ENCODE peak calls at places on chromosomes 13 and 19, in five cellular contexts. One of them, this sample, is unnamed.

GRCh38 chr13:90068658-90069057 is 1278.8 kb upstream of the MIR17HG start:
- DNase-seq in H1: no peak
- DNase-seq in breast epithelium: no peak
- DNase-seq in upper lobe of right lung: no peak
- DNase-seq in WERI-Rb-1: no peak
- DNase-seq in this sample: no peak

GRCh38 chr19:53704011-53704410 is 72.2 kb downstream of the DPRX start:
- DNase-seq in H1: no peak
- DNase-seq in WERI-Rb-1: no peak
- DNase-seq in breast epithelium: no peak
- DNase-seq in upper lobe of right lung: no peak
- DNase-seq in this sample: no peak

GRCh38 chr19:47377801-47378200 is 28.7 kb downstream of the DHX34 start:
- DNase-seq in WERI-Rb-1: peak; percentile 40
- DNase-seq in upper lobe of right lung: no peak
- DNase-seq in breast epithelium: no peak
- DNase-seq in H1: no peak
- DNase-seq in this sample: no peak

GRCh38 chr13:80666782-80667537 is 326.0 kb upstream of the SPRY2 start:
- DNase-seq in upper lobe of right lung: no peak
- DNase-seq in H1: no peak
- DNase-seq in breast epithelium: no peak
- DNase-seq in WERI-Rb-1: no peak
- DNase-seq in this sample: no peak

GRCh38 chr13:30308548-30308947 is 1.2 kb upstream of the KATNAL1 start:
- DNase-seq in H1: no peak
- DNase-seq in WERI-Rb-1: no peak
- DNase-seq in upper lobe of right lung: no peak
- DNase-seq in breast epithelium: no peak
- DNase-seq in this sample: no peak

GRCh38 chr19:5247957-5248705 is 92.5 kb downstream of the PTPRS start:
- DNase-seq in WERI-Rb-1: no peak
- DNase-seq in H1: no peak
- DNase-seq in upper lobe of right lung: no peak
- DNase-seq in breast epithelium: no peak
- DNase-seq in this sample: peak; percentile 30

GRCh38 chr13:21798181-21798580 is 127.3 kb downstream of the FGF9 start:
- DNase-seq in upper lobe of right lung: no peak
- DNase-seq in breast epithelium: no peak
- DNase-seq in WERI-Rb-1: no peak
- DNase-seq in H1: no peak
- DNase-seq in this sample: no peak

GRCh38 chr13:111398715-111399299 is 78.4 kb downstream of the TEX29 start:
- DNase-seq in upper lobe of right lung: no peak
- DNase-seq in breast epithelium: no peak
- DNase-seq in WERI-Rb-1: no peak
- DNase-seq in H1: no peak
- DNase-seq in this sample: no peak

GRCh38 chr13:37023871-37024270 is 23.3 kb downstream of the EXOSC8 start:
- DNase-seq in breast epithelium: no peak
- DNase-seq in upper lobe of right lung: no peak
- DNase-seq in H1: no peak
- DNase-seq in WERI-Rb-1: no peak
- DNase-seq in this sample: no peak

GRCh38 chr13:36030670-36031331 is 100.4 kb downstream of the DCLK1 start:
- DNase-seq in upper lobe of right lung: no peak
- DNase-seq in WERI-Rb-1: no peak
- DNase-seq in H1: no peak
- DNase-seq in breast epithelium: no peak
- DNase-seq in this sample: no peak

GRCh38 chr19:33564836-33565338 is 43.3 kb upstream of the PEPD start:
- DNase-seq in H1: no peak
- DNase-seq in WERI-Rb-1: no peak
- DNase-seq in breast epithelium: no peak
- DNase-seq in upper lobe of right lung: no peak
- DNase-seq in this sample: no peak

GRCh38 chr13:29105779-29106178 is 285.6 kb downstream of the MTUS2 start:
- DNase-seq in H1: no peak
- DNase-seq in WERI-Rb-1: no peak
- DNase-seq in upper lobe of right lung: no peak
- DNase-seq in breast epithelium: no peak
- DNase-seq in this sample: no peak

GRCh38 chr19:45069056-45069455 is 7.2 kb downstream of the ZNF296 start:
- DNase-seq in upper lobe of right lung: no peak
- DNase-seq in H1: no peak
- DNase-seq in breast epithelium: peak; percentile 84
- DNase-seq in WERI-Rb-1: peak; percentile 35
- DNase-seq in this sample: no peak

GRCh38 chr13:48571121-48571901 is 38.4 kb upstream of the RCBTB2 start:
- DNase-seq in WERI-Rb-1: no peak
- DNase-seq in breast epithelium: no peak
- DNase-seq in upper lobe of right lung: no peak
- DNase-seq in H1: no peak
- DNase-seq in this sample: no peak

GRCh38 chr13:26459276-26460131 is 98.0 kb upstream of the WASF3 start:
- DNase-seq in H1: no peak
- DNase-seq in upper lobe of right lung: no peak
- DNase-seq in WERI-Rb-1: no peak
- DNase-seq in breast epithelium: no peak
- DNase-seq in this sample: no peak

GRCh38 chr19:48480476-48481190 is 11.5 kb downstream of the CYTH2 start:
- DNase-seq in H1: no peak
- DNase-seq in WERI-Rb-1: no peak
- DNase-seq in breast epithelium: no peak
- DNase-seq in upper lobe of right lung: peak; percentile 76
- DNase-seq in this sample: no peak

GRCh38 chr19:49588370-49589122 is 2.4 kb upstream of the PRR12 start:
- DNase-seq in WERI-Rb-1: peak; percentile 25
- DNase-seq in H1: no peak
- DNase-seq in upper lobe of right lung: no peak
- DNase-seq in breast epithelium: no peak
- DNase-seq in this sample: no peak

GRCh38 chr13:27442071-27442647 is 8.2 kb downstream of the MTIF3 start:
- DNase-seq in upper lobe of right lung: no peak
- DNase-seq in WERI-Rb-1: no peak
- DNase-seq in H1: no peak
- DNase-seq in breast epithelium: no peak
- DNase-seq in this sample: no peak

GRCh38 chr19:29587059-29587458 is 19.0 kb upstream of the POP4 start:
- DNase-seq in WERI-Rb-1: no peak
- DNase-seq in H1: no peak
- DNase-seq in breast epithelium: peak; percentile 15
- DNase-seq in upper lobe of right lung: no peak
- DNase-seq in this sample: no peak

GRCh38 chr13:95133498-95133897 is 167.8 kb downstream of the ABCC4 start:
- DNase-seq in upper lobe of right lung: no peak
- DNase-seq in H1: no peak
- DNase-seq in breast epithelium: no peak
- DNase-seq in WERI-Rb-1: no peak
- DNase-seq in this sample: no peak

GRCh38 chr19:42201489-42202289 is 15.8 kb downstream of the DEDD2 start:
- DNase-seq in WERI-Rb-1: no peak
- DNase-seq in breast epithelium: no peak
- DNase-seq in H1: no peak
- DNase-seq in upper lobe of right lung: peak; percentile 84
- DNase-seq in this sample: peak; percentile 70

GRCh38 chr13:47499358-47500150 is 501.5 kb downstream of the SUCLA2 start:
- DNase-seq in WERI-Rb-1: no peak
- DNase-seq in H1: no peak
- DNase-seq in upper lobe of right lung: no peak
- DNase-seq in breast epithelium: no peak
- DNase-seq in this sample: no peak

GRCh38 chr19:9909251-9909650 is 27.1 kb downstream of the OLFM2 start:
- DNase-seq in upper lobe of right lung: no peak
- DNase-seq in WERI-Rb-1: no peak
- DNase-seq in breast epithelium: no peak
- DNase-seq in H1: no peak
- DNase-seq in this sample: no peak

GRCh38 chr13:101942535-101943157 is 459.2 kb downstream of the FGF14 start:
- DNase-seq in H1: no peak
- DNase-seq in WERI-Rb-1: peak; percentile 73
- DNase-seq in breast epithelium: no peak
- DNase-seq in upper lobe of right lung: no peak
- DNase-seq in this sample: no peak

GRCh38 chr19:4870025-4870700 is 2.7 kb upstream of the PLIN3 start:
- DNase-seq in WERI-Rb-1: peak; percentile 44
- DNase-seq in breast epithelium: no peak
- DNase-seq in upper lobe of right lung: peak; percentile 73
- DNase-seq in H1: peak; percentile 49
- DNase-seq in this sample: no peak

GRCh38 chr19:14118165-14119051 is 846 bp upstream of the PRKACA start:
- DNase-seq in H1: no peak
- DNase-seq in breast epithelium: peak; percentile 72
- DNase-seq in upper lobe of right lung: peak; percentile 92
- DNase-seq in WERI-Rb-1: peak; percentile 72
- DNase-seq in this sample: peak; percentile 92

GRCh38 chr13:42575938-42576337 is 2.0 kb downstream of the TNFSF11 start:
- DNase-seq in upper lobe of right lung: no peak
- DNase-seq in H1: no peak
- DNase-seq in WERI-Rb-1: no peak
- DNase-seq in breast epithelium: no peak
- DNase-seq in this sample: no peak

GRCh38 chr13:76991432-76991795 is 467 bp upstream of the CLN5 start:
- DNase-seq in H1: no peak
- DNase-seq in breast epithelium: no peak
- DNase-seq in WERI-Rb-1: no peak
- DNase-seq in upper lobe of right lung: no peak
- DNase-seq in this sample: peak; percentile 79

GRCh38 chr13:113862191-113862765 is 1.6 kb downstream of the GAS6 start:
- DNase-seq in breast epithelium: peak; percentile 46
- DNase-seq in upper lobe of right lung: no peak
- DNase-seq in H1: no peak
- DNase-seq in WERI-Rb-1: no peak
- DNase-seq in this sample: peak; percentile 73
- H3K4me3 ChIP-seq in breast epithelium: peak overlapping the region; percentile 97
- H3K4me3 ChIP-seq in upper lobe of right lung: peak overlapping the region; percentile 71
- H3K4me3 ChIP-seq in H1: no peak overlapping the region
- H3K4me3 ChIP-seq in WERI-Rb-1: no peak overlapping the region
- H3K4me3 ChIP-seq in this sample: peak overlapping the region; percentile 59

GRCh38 chr19:23785982-23786381 is 27.3 kb upstream of the ZNF681 start:
- DNase-seq in upper lobe of right lung: no peak
- DNase-seq in WERI-Rb-1: no peak
- DNase-seq in H1: no peak
- DNase-seq in breast epithelium: no peak
- DNase-seq in this sample: no peak

GRCh38 chr19:23790641-23791488 is 32.2 kb upstream of the ZNF681 start:
- DNase-seq in breast epithelium: no peak
- DNase-seq in upper lobe of right lung: no peak
- DNase-seq in H1: no peak
- DNase-seq in WERI-Rb-1: no peak
- DNase-seq in this sample: no peak

GRCh38 chr19:23789246-23789645 is 30.6 kb upstream of the ZNF681 start:
- DNase-seq in breast epithelium: no peak
- DNase-seq in WERI-Rb-1: no peak
- DNase-seq in upper lobe of right lung: no peak
- DNase-seq in H1: no peak
- DNase-seq in this sample: no peak

GRCh38 chr19:23787106-23787505 is 28.4 kb upstream of the ZNF681 start:
- DNase-seq in breast epithelium: no peak
- DNase-seq in H1: no peak
- DNase-seq in WERI-Rb-1: no peak
- DNase-seq in upper lobe of right lung: no peak
- DNase-seq in this sample: no peak

DNA sequence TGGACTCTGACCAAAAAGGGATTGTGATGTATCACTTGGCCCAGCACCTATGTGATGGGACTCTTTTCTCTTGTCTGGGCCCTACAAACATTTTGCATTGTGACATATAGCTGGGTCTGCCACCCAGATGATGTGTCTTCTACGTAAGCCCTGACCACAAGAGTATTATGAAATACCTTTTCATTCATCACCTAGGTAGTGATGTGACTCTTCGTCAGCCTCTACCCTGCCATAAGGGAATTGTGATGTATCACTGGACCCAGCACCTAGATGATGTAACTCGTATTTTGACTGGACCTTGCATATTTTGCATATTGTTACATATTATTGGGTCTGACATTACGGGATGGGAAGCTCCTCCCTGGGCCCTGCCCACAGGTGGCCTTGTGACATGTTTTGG is 29.7 kb upstream of the ZNF681 start:
- DNase-seq in upper lobe of right lung: no peak
- DNase-seq in WERI-Rb-1: no peak
- DNase-seq in H1: no peak
- DNase-seq in breast epithelium: no peak
- DNase-seq in this sample: no peak
- TF ChIP-seq CTCF in upper lobe of right lung: no peak
- TF ChIP-seq CTCF in WERI-Rb-1: no peak
- TF ChIP-seq CTCF in H1: no peak
- TF ChIP-seq CTCF in breast epithelium: no peak
- TF ChIP-seq CTCF in this sample: no peak

GRCh38 chr13:66137384-66137783 is 1092.8 kb downstream of the PCDH9 start:
- DNase-seq in upper lobe of right lung: no peak
- DNase-seq in breast epithelium: no peak
- DNase-seq in H1: no peak
- DNase-seq in WERI-Rb-1: no peak
- DNase-seq in this sample: no peak

GRCh38 chr13:66138172-66138811 is 1091.8 kb downstream of the PCDH9 start:
- DNase-seq in breast epithelium: no peak
- DNase-seq in upper lobe of right lung: no peak
- DNase-seq in WERI-Rb-1: no peak
- DNase-seq in H1: no peak
- DNase-seq in this sample: no peak

GRCh38 chr13:66139701-66140100 is 1090.4 kb downstream of the PCDH9 start:
- DNase-seq in upper lobe of right lung: no peak
- DNase-seq in breast epithelium: no peak
- DNase-seq in H1: no peak
- DNase-seq in WERI-Rb-1: no peak
- DNase-seq in this sample: no peak

GRCh38 chr13:66139250-66139649 is 1090.9 kb downstream of the PCDH9 start:
- DNase-seq in breast epithelium: no peak
- DNase-seq in WERI-Rb-1: no peak
- DNase-seq in upper lobe of right lung: no peak
- DNase-seq in H1: no peak
- DNase-seq in this sample: no peak
- H3K4me3 ChIP-seq in breast epithelium: no peak overlapping the region
- H3K4me3 ChIP-seq in WERI-Rb-1: no peak overlapping the region
- H3K4me3 ChIP-seq in upper lobe of right lung: no peak overlapping the region
- H3K4me3 ChIP-seq in H1: no peak overlapping the region
- H3K4me3 ChIP-seq in this sample: no peak overlapping the region

GRCh38 chr13:50801087-50801931 is 42.2 kb downstream of the DLEU7 start:
- DNase-seq in upper lobe of right lung: no peak
- DNase-seq in breast epithelium: no peak
- DNase-seq in WERI-Rb-1: peak; percentile 38
- DNase-seq in H1: peak; percentile 25
- DNase-seq in this sample: no peak

GRCh38 chr13:50810468-50810867 is 33.0 kb downstream of the DLEU7 start:
- DNase-seq in WERI-Rb-1: no peak
- DNase-seq in breast epithelium: no peak
- DNase-seq in upper lobe of right lung: no peak
- DNase-seq in H1: no peak
- DNase-seq in this sample: no peak

GRCh38 chr13:50809133-50810090 is 34.1 kb downstream of the DLEU7 start:
- DNase-seq in WERI-Rb-1: no peak
- DNase-seq in breast epithelium: no peak
- DNase-seq in upper lobe of right lung: no peak
- DNase-seq in H1: no peak
- DNase-seq in this sample: no peak

GRCh38 chr13:50810998-50811397 is 32.5 kb downstream of the DLEU7 start:
- DNase-seq in breast epithelium: no peak
- DNase-seq in H1: no peak
- DNase-seq in WERI-Rb-1: no peak
- DNase-seq in upper lobe of right lung: no peak
- DNase-seq in this sample: no peak

GRCh38 chr13:50805805-50806204 is 37.7 kb downstream of the DLEU7 start:
- DNase-seq in upper lobe of right lung: no peak
- DNase-seq in H1: no peak
- DNase-seq in breast epithelium: no peak
- DNase-seq in WERI-Rb-1: no peak
- DNase-seq in this sample: no peak
- TF ChIP-seq CTCF in upper lobe of right lung: no peak
- TF ChIP-seq CTCF in H1: no peak
- TF ChIP-seq CTCF in breast epithelium: no peak
- TF ChIP-seq CTCF in WERI-Rb-1: no peak
- TF ChIP-seq CTCF in this sample: no peak